ENCODE peak calls at places on chromosomes 1 and 21, in six cellular contexts. M, H, N, X, I and T are unnamed samples.

GRCh38 chr1:27831568-27832410 is 1.2 kb downstream of the PPP1R8 start:
- DNase-seq in X (no peak), H (no peak), I (no peak), M (no peak), N (no peak), T (no peak)

GRCh38 chr1:160325252-160325651 is 17.8 kb downstream of the COPA start:
- DNase-seq in H (no peak), M (no peak), I (no peak), N (no peak), X (no peak), T (no peak)

GRCh38 chr1:242523968-242524570 is 428 bp downstream of the PLD5 start:
- DNase-seq in I (peak), H (peak), X (peak), M (peak), N (no peak), T (peak)

GRCh38 chr1:10494754-10495474 is 20.2 kb downstream of the PEX14 start:
- DNase-seq in I (peak), M (peak), H (peak), X (peak), N (peak), T (peak)

GRCh38 chr1:117575586-117576225 is 30.1 kb upstream of the TENT5C start:
- DNase-seq in I (no peak), X (no peak), N (peak), M (peak), H (no peak), T (no peak)

GRCh38 chr21:23111070-23111605 is 2112.9 kb downstream of the NCAM2 start:
- DNase-seq in H (no peak), N (no peak), I (no peak), X (no peak), M (no peak), T (no peak)

GRCh38 chr1:88935522-88936222 is 44.3 kb upstream of the GTF2B start:
- DNase-seq in N (no peak), X (no peak), H (no peak), M (no peak), I (peak), T (no peak)

GRCh38 chr1:28601696-28602095 is 9.6 kb downstream of the RAB42 start:
- DNase-seq in H (no peak), M (no peak), I (peak), X (no peak), N (no peak), T (no peak)

GRCh38 chr1:19819701-19820100 is 4.6 kb upstream of the RNF186 start:
- DNase-seq in H (no peak), M (no peak), X (no peak), I (no peak), N (no peak), T (no peak)

GRCh38 chr21:43829575-43830119 is 35.4 kb upstream of the AGPAT3 start:
- DNase-seq in M (no peak), N (no peak), I (no peak), H (no peak), X (no peak), T (no peak)

GRCh38 chr1:230278871-230279582 is 147.1 kb downstream of the PGBD5 start:
- DNase-seq in M (no peak), X (no peak), H (no peak), I (no peak), N (peak), T (no peak)

GRCh38 chr21:43361127-43361492 is 65.8 kb downstream of the SIK1 start:
- DNase-seq in I (peak), M (peak), N (peak), X (peak), H (peak), T (peak)

GRCh38 chr21:14092834-14093560 is 117.8 kb downstream of the LIPI start:
- DNase-seq in H (no peak), M (no peak), I (no peak), X (no peak), N (no peak), T (no peak)

GRCh38 chr1:78070758-78071157 is 25.0 kb downstream of the GIPC2 start:
- DNase-seq in H (no peak), N (peak), X (no peak), M (no peak), I (peak), T (no peak)

GRCh38 chr1:158199840-158200239 is 19.1 kb downstream of the CD1D start:
- DNase-seq in I (no peak), M (no peak), X (no peak), N (no peak), H (no peak), T (no peak)

GRCh38 chr1:34711469-34711868 is 43.4 kb upstream of the GJB5 start:
- DNase-seq in X (no peak), M (no peak), N (no peak), H (no peak), I (no peak), T (no peak)

GRCh38 chr21:28220670-28221069 is 772.0 kb downstream of the LTN1 start:
- DNase-seq in X (no peak), M (no peak), H (no peak), I (peak), N (no peak), T (no peak)

GRCh38 chr1:18088077-18088594 is 19.5 kb upstream of the IGSF21 start:
- DNase-seq in N (no peak), X (no peak), I (no peak), H (no peak), M (no peak), T (no peak)

GRCh38 chr1:153509729-153510354 is 25.9 kb downstream of the S100A6 start:
- DNase-seq in M (no peak), I (no peak), X (no peak), N (peak), H (no peak), T (peak)

GRCh38 chr1:166391677-166392076 is 224.9 kb upstream of the FAM78B start:
- DNase-seq in I (no peak), X (no peak), M (no peak), H (no peak), N (no peak), T (no peak)

GRCh38 chr1:102834688-102835320 is 273.5 kb downstream of the COL11A1 start:
- DNase-seq in M (no peak), X (no peak), I (peak), N (no peak), H (no peak), T (no peak)

GRCh38 chr21:39033878-39034589 is 149.2 kb downstream of the PSMG1 start:
- DNase-seq in I (no peak), M (no peak), X (no peak), N (peak), H (no peak), T (peak)

GRCh38 chr1:19620786-19621185 is 23.3 kb upstream of the NBL1 start:
- DNase-seq in I (peak), H (no peak), X (no peak), M (no peak), N (no peak), T (no peak)

GRCh38 chr1:237154173-237154572 is 112.2 kb downstream of the RYR2 start:
- DNase-seq in M (no peak), N (no peak), H (no peak), X (no peak), I (no peak), T (no peak)

GRCh38 chr1:55483523-55483922 is 268.4 kb upstream of the USP24 start:
- DNase-seq in I (no peak), M (no peak), N (no peak), H (no peak), X (no peak), T (no peak)
- TF ChIP-seq CTCF in I (no peak), M (no peak), N (no peak), H (no peak), X (no peak), T (no peak)

DNA sequence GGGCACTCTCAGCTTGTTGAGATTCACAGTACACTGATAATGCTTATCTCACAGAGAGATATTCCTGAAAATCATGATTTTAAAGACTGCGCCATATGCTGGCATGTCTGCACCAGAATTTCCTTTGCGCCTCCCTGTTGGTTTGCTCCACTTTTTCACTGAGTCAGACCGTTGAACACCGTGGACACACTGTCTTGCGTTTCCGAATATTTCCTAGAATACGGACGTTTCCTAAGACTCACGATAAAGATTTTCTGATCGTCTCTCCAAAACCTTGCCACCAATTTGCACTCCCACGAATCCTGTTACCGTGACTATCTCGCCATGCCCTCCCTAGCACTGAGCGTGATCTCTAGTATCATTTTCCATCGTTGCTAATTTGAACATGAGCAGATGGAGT is 467 bp upstream of the C1orf115 start:
- DNase-seq in H (no peak), X (no peak), M (no peak), N (no peak), I (no peak), T (no peak)
- H3K4me3 ChIP-seq in H (peak), X (peak), M (peak), N (peak), I (peak), T (no peak)

GRCh38 chr1:197313713-197314112 is 45.7 kb downstream of the CRB1 start:
- DNase-seq in H (no peak), I (no peak), X (no peak), N (no peak), M (no peak), T (no peak)

GRCh38 chr1:197312163-197312562 is 44.1 kb downstream of the CRB1 start:
- DNase-seq in I (no peak), N (no peak), M (no peak), H (no peak), X (no peak), T (no peak)

GRCh38 chr1:197319631-197320030 is 51.6 kb downstream of the CRB1 start:
- DNase-seq in M (no peak), X (no peak), N (no peak), H (no peak), I (no peak), T (no peak)

GRCh38 chr1:197314672-197315071 is 46.6 kb downstream of the CRB1 start:
- DNase-seq in N (no peak), X (no peak), I (no peak), M (no peak), H (no peak), T (no peak)
- TF ChIP-seq CTCF in N (no peak), X (no peak), I (no peak), M (no peak), H (no peak), T (no peak)

GRCh38 chr1:6197746-6198427 is 1.5 kb downstream of the RPL22 start:
- DNase-seq in M (no peak), H (no peak), I (no peak), N (no peak), X (no peak), T (no peak)
- H3K4me3 ChIP-seq in M (peak), H (peak), I (peak), N (peak), X (peak), T (no peak)

GRCh38 chr1:234607091-234608025 is 2.6 kb downstream of the IRF2BP2 start:
- DNase-seq in M (no peak), X (peak), I (peak), H (peak), N (peak), T (peak)
- TF ChIP-seq CTCF in M (peak), X (peak), I (peak), H (peak), N (peak), T (no peak)

GRCh38 chr21:34988139-34988538 is 61.0 kb downstream of the RUNX1 start:
- DNase-seq in M (no peak), N (no peak), X (no peak), I (peak), H (no peak), T (no peak)

GRCh38 chr21:34989337-34990151 is 59.6 kb downstream of the RUNX1 start:
- DNase-seq in H (no peak), X (no peak), M (no peak), I (no peak), N (no peak), T (no peak)

GRCh38 chr21:34986561-34987533 is 62.3 kb downstream of the RUNX1 start:
- DNase-seq in X (no peak), H (no peak), M (no peak), N (peak), I (peak), T (no peak)

GRCh38 chr21:34988625-34989024 is 60.5 kb downstream of the RUNX1 start:
- DNase-seq in I (no peak), M (no peak), H (no peak), N (no peak), X (no peak), T (no peak)

DNA sequence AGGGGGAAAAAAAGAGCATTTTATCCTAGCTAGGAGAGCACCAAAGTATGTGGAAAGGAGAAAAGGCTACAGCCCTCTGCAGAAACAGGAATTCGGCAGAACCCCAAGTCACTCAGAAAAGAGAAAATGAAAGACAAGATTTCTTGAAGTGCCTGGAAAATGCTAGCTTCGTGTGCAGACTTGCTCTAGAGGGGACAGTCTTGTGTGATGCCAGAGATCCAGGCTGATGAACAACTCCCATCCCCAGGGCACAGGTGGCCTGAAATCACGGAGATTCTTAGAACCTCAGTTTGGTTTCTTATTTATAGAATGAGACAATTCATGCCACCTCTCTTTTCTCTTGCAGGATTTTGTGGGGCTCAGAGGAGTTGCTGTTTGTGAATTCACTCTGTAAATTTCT is 61.4 kb downstream of the RUNX1 start:
- DNase-seq in X (no peak), M (no peak), I (no peak), H (no peak), N (no peak), T (no peak)
- H3K4me3 ChIP-seq in X (no peak), M (no peak), I (no peak), H (no peak), N (no peak), T (no peak)